ENCODE peak calls at places on chromosomes 3 and 15, in ten cellular contexts. Q is lower leg skin, E is neural crest cell, D is astrocyte of the cerebellum, J is OCI-LY7, C is glutamatergic neuron, V is progenitor cell of endocrine pancreas, H is astrocyte, S is endothelial cell, G is type B pancreatic cell. Z is an unnamed sample.

GRCh38 chr3:151283907-151284461 is 5.6 kb upstream of the P2RY14 start:
- DNase-seq in J (no peak), E (no peak), S (no peak), Q (no peak), G (no peak), V (no peak), D (no peak), H (peak), C (no peak), Z (no peak)

GRCh38 chr3:156291269-156292123 is 171.1 kb downstream of the KCNAB1 start:
- DNase-seq in Q (no peak), S (peak), D (no peak), J (no peak), G (no peak), E (peak), V (no peak), H (peak), C (peak), Z (no peak)

GRCh38 chr3:184643442-184643841 is 68.4 kb downstream of the MAGEF1 start:
- DNase-seq in E (no peak), S (no peak), Q (no peak), D (no peak), J (no peak), C (no peak), G (no peak), V (no peak), H (no peak), Z (no peak)

GRCh38 chr15:24772256-24772655 is 96.7 kb downstream of the NPAP1 start:
- DNase-seq in D (no peak), C (peak), G (no peak), J (no peak), V (no peak), S (no peak), E (no peak), Q (no peak), H (no peak), Z (no peak)

GRCh38 chr3:127226451-127226850 is 33.5 kb downstream of the PRR23E start:
- DNase-seq in G (no peak), E (no peak), S (no peak), Q (no peak), V (no peak), J (no peak), C (no peak), D (no peak), H (no peak), Z (peak)

GRCh38 chr3:151462278-151462779 is 1.5 kb upstream of the IGSF10 start:
- DNase-seq in Q (no peak), S (no peak), H (no peak), E (no peak), J (no peak), V (no peak), C (no peak), D (no peak), G (no peak), Z (no peak)

GRCh38 chr3:78235841-78236240 is 1195.9 kb downstream of the ROBO2 start:
- DNase-seq in D (no peak), E (no peak), J (no peak), V (no peak), C (no peak), S (no peak), H (no peak), G (no peak), Q (no peak), Z (no peak)

GRCh38 chr15:65192016-65192415 is 6.9 kb upstream of the CLPX start:
- DNase-seq in D (no peak), G (no peak), E (no peak), Q (peak), V (no peak), J (peak), S (no peak), C (no peak), H (no peak), Z (peak)

GRCh38 chr3:182455011-182455410 is 338.3 kb upstream of the ATP11B start:
- DNase-seq in V (no peak), D (no peak), G (no peak), Q (no peak), S (no peak), E (no peak), H (no peak), J (no peak), C (no peak), Z (no peak)

GRCh38 chr3:100882571-100882981 is 110.6 kb downstream of the ABI3BP start:
- DNase-seq in J (no peak), E (no peak), V (no peak), H (peak), C (no peak), G (no peak), D (no peak), Q (no peak), S (no peak), Z (no peak)

GRCh38 chr15:89195836-89196235 is 25.5 kb downstream of the RLBP1 start:
- DNase-seq in C (no peak), Q (no peak), D (no peak), J (no peak), V (no peak), G (no peak), S (no peak), E (no peak), H (peak), Z (peak)

GRCh38 chr3:183944790-183945189 is 60.1 kb upstream of the PARL start:
- DNase-seq in V (no peak), G (no peak), Q (no peak), E (no peak), D (no peak), H (no peak), J (no peak), C (no peak), S (no peak), Z (no peak)

GRCh38 chr15:66483131-66483566 is 14.4 kb downstream of the SNAPC5 start:
- DNase-seq in H (peak), D (peak), E (no peak), V (no peak), S (no peak), C (no peak), Q (no peak), G (no peak), J (no peak), Z (peak)

GRCh38 chr3:173932624-173933023 is 535.1 kb downstream of the NLGN1 start:
- DNase-seq in C (peak), J (no peak), E (no peak), D (peak), H (peak), V (no peak), Q (no peak), S (no peak), G (no peak), Z (peak)

GRCh38 chr15:98682992-98683701 is 34.8 kb downstream of the IGF1R start:
- DNase-seq in E (no peak), V (no peak), G (no peak), J (no peak), Q (no peak), H (no peak), C (no peak), S (no peak), D (no peak), Z (no peak)

GRCh38 chr15:85495096-85495495 is 114.7 kb downstream of the AKAP13 start:
- DNase-seq in V (no peak), G (no peak), H (no peak), Q (no peak), S (no peak), J (no peak), E (no peak), D (no peak), C (no peak), Z (no peak)

GRCh38 chr3:151146071-151146730 is 56.8 kb downstream of the GPR171 start:
- DNase-seq in S (peak), D (peak), V (peak), J (peak), C (peak), H (peak), Q (peak), E (peak), G (no peak), Z (peak)

GRCh38 chr3:135907422-135908165 is 57.9 kb upstream of the PPP2R3A start:
- DNase-seq in C (no peak), H (no peak), J (no peak), G (no peak), D (no peak), V (no peak), Q (no peak), E (no peak), S (no peak), Z (no peak)

GRCh38 chr15:91537868-91538267 is 315.6 kb upstream of the SLCO3A1 start:
- DNase-seq in D (no peak), J (no peak), V (no peak), E (no peak), G (no peak), C (no peak), S (no peak), H (no peak), Q (no peak), Z (no peak)

GRCh38 chr3:52397676-52398399 is 47.1 kb downstream of the SEMA3G start:
- DNase-seq in G (no peak), C (no peak), D (no peak), S (no peak), H (no peak), E (no peak), Q (peak), J (no peak), V (no peak), Z (no peak)

GRCh38 chr3:151443583-151443982 is 17.3 kb downstream of the IGSF10 start:
- DNase-seq in G (no peak), D (no peak), E (no peak), H (no peak), Q (no peak), C (no peak), V (peak), S (peak), J (no peak), Z (no peak)

GRCh38 chr3:105598047-105598796 is 231.5 kb downstream of the ALCAM start:
- DNase-seq in E (no peak), D (peak), J (no peak), G (no peak), Q (no peak), S (no peak), V (no peak), C (no peak), H (peak), Z (peak)

GRCh38 chr3:194536883-194537637 is 50.3 kb upstream of the ATP13A3 start:
- DNase-seq in Q (no peak), S (no peak), H (no peak), E (no peak), D (no peak), G (no peak), J (no peak), C (no peak), V (no peak), Z (peak)

GRCh38 chr3:23387286-23387918 is 184.3 kb downstream of the UBE2E2 start:
- DNase-seq in V (no peak), G (no peak), D (no peak), Q (no peak), J (peak), C (no peak), S (no peak), E (no peak), H (no peak), Z (no peak)

GRCh38 chr3:166764698-166765318 is 615.3 kb downstream of the ZBBX start:
- DNase-seq in D (no peak), Q (no peak), J (no peak), C (no peak), V (no peak), S (no peak), E (no peak), H (no peak), G (no peak), Z (no peak)

GRCh38 chr3:131397889-131398288 is 16.3 kb downstream of the NUDT16 start:
- DNase-seq in C (no peak), E (no peak), G (no peak), H (no peak), V (no peak), J (no peak), Q (no peak), S (no peak), D (no peak), Z (no peak)

GRCh38 chr15:75606711-75607684 is 18.5 kb downstream of the SNUPN start:
- DNase-seq in G (no peak), D (peak), Q (no peak), S (no peak), E (no peak), H (peak), C (no peak), J (no peak), V (no peak), Z (no peak)

GRCh38 chr3:159640220-159640619 is 348.4 kb upstream of the IL12A start:
- DNase-seq in Q (no peak), E (no peak), V (no peak), C (no peak), J (no peak), G (no peak), S (no peak), D (no peak), H (no peak), Z (no peak)

GRCh38 chr3:142904639-142905441 is 16.0 kb upstream of the PCOLCE2 start:
- DNase-seq in C (no peak), E (no peak), G (no peak), H (peak), J (peak), Q (no peak), D (no peak), V (no peak), S (no peak), Z (peak)

GRCh38 chr15:94840794-94841587 is 609.6 kb downstream of the MCTP2 start:
- DNase-seq in S (no peak), H (peak), C (no peak), Q (no peak), J (no peak), E (no peak), G (no peak), D (peak), V (no peak), Z (no peak)

GRCh38 chr15:75751901-75752300 is 39.3 kb upstream of the CSPG4 start:
- DNase-seq in J (no peak), C (no peak), Q (peak), V (no peak), E (no peak), S (no peak), D (no peak), H (no peak), G (no peak), Z (no peak)

GRCh38 chr3:68997887-68998286 is 15.6 kb downstream of the EOGT start:
- DNase-seq in E (no peak), D (no peak), V (no peak), H (no peak), C (no peak), G (no peak), J (no peak), Q (no peak), S (no peak), Z (no peak)
- TF ChIP-seq CTCF in E (no peak), D (no peak), V (peak), H (no peak), C (peak), G (peak), J (peak), Q (no peak), S (peak), Z (peak)

GRCh38 chr15:73328149-73328820 is 40.5 kb downstream of the HCN4 start:
- DNase-seq in V (no peak), D (no peak), Q (no peak), H (no peak), J (no peak), S (no peak), C (no peak), G (no peak), E (no peak), Z (no peak)

GRCh38 chr15:73331501-73331900 is 37.3 kb downstream of the HCN4 start:
- DNase-seq in V (no peak), J (no peak), D (no peak), S (no peak), H (no peak), E (no peak), Q (no peak), G (no peak), C (no peak), Z (no peak)

GRCh38 chr15:73329501-73330200 is 39.1 kb downstream of the HCN4 start:
- DNase-seq in Q (no peak), C (no peak), V (no peak), D (no peak), S (no peak), J (no peak), E (no peak), G (no peak), H (no peak), Z (no peak)

GRCh38 chr15:73330206-73331051 is 38.3 kb downstream of the HCN4 start:
- DNase-seq in S (no peak), V (no peak), H (no peak), J (no peak), D (no peak), G (no peak), Q (no peak), C (peak), E (no peak), Z (no peak)

DNA sequence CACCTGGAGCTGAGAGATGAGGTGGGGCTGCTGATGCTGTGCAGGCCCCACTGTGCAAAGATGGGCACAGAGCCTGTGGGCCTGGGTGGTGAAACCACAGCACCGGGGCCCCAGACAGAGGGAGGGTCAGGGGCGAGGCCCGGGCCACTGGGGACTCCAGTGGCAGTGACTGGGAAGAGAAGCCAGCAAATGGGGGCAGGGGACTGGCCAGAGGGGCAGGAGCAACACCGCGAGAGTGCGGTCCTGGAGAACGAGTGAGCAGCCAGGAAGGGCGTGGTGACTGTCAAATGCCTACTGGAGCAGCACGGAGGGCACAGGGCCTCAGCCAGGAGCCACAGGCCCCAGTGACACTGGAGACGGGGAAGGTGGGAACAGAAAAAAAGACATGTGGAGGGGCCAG is 39.8 kb downstream of the HCN4 start:
- DNase-seq in J (no peak), S (no peak), V (no peak), E (no peak), G (no peak), Q (no peak), D (no peak), C (no peak), H (no peak), Z (no peak)
- TF ChIP-seq CTCF in J (no peak), S (no peak), V (no peak), E (no peak), G (no peak), Q (no peak), D (no peak), C (no peak), H (no peak), Z (no peak)

GRCh38 chr3:47475029-47475569 is 642 bp downstream of the SCAP start:
- DNase-seq in J (no peak), E (no peak), H (peak), S (no peak), V (no peak), Q (peak), D (no peak), G (no peak), C (no peak), Z (peak)

GRCh38 chr3:47476330-47476626 is 537 bp upstream of the SCAP start:
- DNase-seq in E (no peak), S (no peak), Q (no peak), J (no peak), V (no peak), D (no peak), G (no peak), C (no peak), H (no peak), Z (no peak)

GRCh38 chr3:47476644-47477199 is 981 bp upstream of the SCAP start:
- DNase-seq in G (no peak), V (no peak), C (no peak), D (no peak), E (no peak), S (no peak), Q (no peak), J (no peak), H (no peak), Z (no peak)

GRCh38 chr3:47478022-47478421 is 2.3 kb upstream of the SCAP start:
- DNase-seq in D (no peak), J (no peak), E (no peak), G (no peak), H (no peak), V (no peak), Q (no peak), C (no peak), S (no peak), Z (no peak)

GRCh38 chr3:47475570-47476329 is at the start of gene SCAP:
- DNase-seq in J (peak), V (peak), E (peak), G (peak), S (peak), H (peak), Q (peak), C (peak), D (peak), Z (peak)
- TF ChIP-seq CTCF in J (peak), V (peak), E (peak), G (peak), S (peak), H (peak), Q (peak), C (peak), D (peak), Z (peak)

GRCh38 chr15:38012894-38013293 is 78.5 kb downstream of the TMCO5A start:
- DNase-seq in V (no peak), H (no peak), Q (no peak), G (no peak), D (no peak), E (no peak), C (no peak), S (no peak), J (peak), Z (no peak)

GRCh38 chr15:38005949-38006800 is 71.7 kb downstream of the TMCO5A start:
- DNase-seq in V (no peak), E (no peak), H (no peak), D (no peak), S (no peak), G (no peak), C (no peak), Q (no peak), J (no peak), Z (no peak)

DNA sequence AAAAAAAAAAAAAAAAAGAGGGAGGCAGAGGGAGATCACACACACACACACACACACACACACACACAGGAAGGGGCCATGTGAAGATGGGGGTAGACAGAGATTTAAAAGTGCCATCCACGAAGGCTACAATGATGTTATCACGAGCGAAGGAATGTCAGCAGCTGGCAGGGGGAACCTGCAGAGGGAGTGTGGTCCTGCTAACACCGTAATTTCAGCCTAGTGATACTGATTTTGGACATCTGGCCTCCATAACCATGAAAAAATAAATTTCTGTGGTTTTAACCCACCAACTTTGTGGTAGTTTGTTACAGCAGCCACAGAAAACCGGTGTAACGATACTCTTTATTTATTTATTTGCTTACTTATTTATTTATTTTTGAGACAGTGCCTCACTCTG is 76.0 kb downstream of the TMCO5A start:
- DNase-seq in C (no peak), Q (no peak), G (no peak), D (peak), S (no peak), V (no peak), H (peak), J (no peak), E (no peak), Z (no peak)
- TF ChIP-seq CTCF in C (no peak), Q (no peak), G (no peak), D (peak), S (no peak), V (no peak), H (no peak), J (no peak), E (no peak), Z (no peak)

GRCh38 chr15:43056696-43057095 is 49.1 kb downstream of the UBR1 start:
- DNase-seq in H (no peak), Q (no peak), J (no peak), C (no peak), E (no peak), V (no peak), D (no peak), G (no peak), S (no peak), Z (no peak)

GRCh38 chr15:43048935-43049334 is 56.9 kb downstream of the UBR1 start:
- DNase-seq in V (no peak), E (no peak), S (no peak), Q (no peak), J (no peak), G (no peak), D (no peak), H (no peak), C (no peak), Z (no peak)

DNA sequence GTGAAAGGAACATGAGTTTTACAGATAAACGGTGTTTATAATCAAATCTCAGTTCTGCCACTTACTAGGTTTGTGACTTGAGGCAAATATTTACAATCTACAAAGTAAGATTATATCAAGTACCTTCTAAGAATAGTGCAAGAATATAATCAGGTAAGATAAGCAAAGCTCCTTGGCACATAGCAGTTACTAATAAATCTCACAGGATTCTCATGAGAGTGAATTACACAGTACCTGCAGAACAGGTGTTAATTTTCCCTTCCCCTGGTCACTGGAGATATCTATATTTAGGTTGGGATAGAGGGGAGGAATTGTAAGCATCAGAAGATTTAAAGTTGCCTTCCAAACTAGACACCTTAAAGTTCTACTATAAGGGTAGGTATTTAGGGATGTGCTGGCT is 53.0 kb downstream of the UBR1 start:
- DNase-seq in C (no peak), Q (no peak), G (no peak), J (no peak), E (no peak), S (no peak), H (no peak), V (no peak), D (no peak), Z (no peak)
- TF ChIP-seq CTCF in C (no peak), Q (no peak), G (no peak), J (no peak), E (no peak), S (no peak), H (no peak), V (no peak), D (no peak), Z (no peak)

Z was measured in HFFc6.